ENCODE peak calls at places on chromosomes 13 and 19, in five cellular contexts. J, Z, P, U and W are unnamed samples.

GRCh38 chr19:34236035-34236793 is 18.1 kb upstream of the GARRE1 start:
- DNase-seq in U (no peak), Z (no peak), J (no peak), P (no peak), W (no peak)

GRCh38 chr19:18995804-18996241 is 37.5 kb downstream of the SUGP2 start:
- DNase-seq in U (peak; percentile 70), J (no peak), Z (peak; percentile 57), P (peak; percentile 23), W (peak; percentile 73)

GRCh38 chr13:50309200-50309848 is 294.1 kb downstream of the KCNRG start:
- DNase-seq in U (no peak), J (no peak), Z (no peak), P (no peak), W (no peak)

GRCh38 chr13:30340367-30341184 is 33.2 kb upstream of the KATNAL1 start:
- DNase-seq in J (no peak), Z (no peak), U (peak; percentile 29), P (peak; percentile 16), W (peak; percentile 67)

GRCh38 chr13:111006508-111007031 is 91.7 kb upstream of the ANKRD10 start:
- DNase-seq in J (no peak), Z (no peak), U (no peak), P (no peak), W (peak; percentile 57)

GRCh38 chr19:33436360-33437345 is 63.1 kb downstream of the CEBPG start:
- DNase-seq in P (no peak), Z (no peak), U (peak; percentile 60), J (no peak), W (no peak)

GRCh38 chr19:49224856-49225255 is 67.3 kb downstream of the TRPM4 start:
- DNase-seq in J (no peak), Z (peak; percentile 55), U (peak; percentile 66), P (peak; percentile 61), W (peak; percentile 73)

GRCh38 chr19:4896372-4896771 is 6.3 kb downstream of the ARRDC5 start:
- DNase-seq in J (no peak), Z (no peak), U (no peak), P (no peak), W (no peak)

GRCh38 chr19:43739836-43740235 is 14.9 kb downstream of the SMG9 start:
- DNase-seq in Z (no peak), U (no peak), J (no peak), P (no peak), W (no peak)

GRCh38 chr19:35269425-35270117 is 809 bp downstream of the USF2 start:
- DNase-seq in U (peak; percentile 89), P (peak; percentile 75), J (peak; percentile 51), Z (peak; percentile 82), W (peak; percentile 84)

GRCh38 chr19:18972301-18972831 is 31.3 kb upstream of the HOMER3 start:
- DNase-seq in Z (no peak), P (no peak), J (no peak), U (no peak), W (no peak)

GRCh38 chr13:109938255-109938936 is 152.0 kb upstream of the IRS2 start:
- DNase-seq in Z (no peak), J (no peak), P (no peak), U (no peak), W (no peak)

GRCh38 chr13:64680739-64681138 is 2549.4 kb downstream of the PCDH9 start:
- DNase-seq in J (no peak), U (no peak), Z (no peak), P (no peak), W (no peak)

GRCh38 chr19:56504581-56504980 is 3.1 kb upstream of the ZNF471 start:
- DNase-seq in Z (no peak), U (no peak), P (no peak), J (no peak), W (no peak)

GRCh38 chr19:13117772-13118423 is at the start of gene NACC1:
- DNase-seq in U (peak; percentile 99), Z (peak; percentile 74), J (no peak), P (peak; percentile 89), W (peak; percentile 97)

DNA sequence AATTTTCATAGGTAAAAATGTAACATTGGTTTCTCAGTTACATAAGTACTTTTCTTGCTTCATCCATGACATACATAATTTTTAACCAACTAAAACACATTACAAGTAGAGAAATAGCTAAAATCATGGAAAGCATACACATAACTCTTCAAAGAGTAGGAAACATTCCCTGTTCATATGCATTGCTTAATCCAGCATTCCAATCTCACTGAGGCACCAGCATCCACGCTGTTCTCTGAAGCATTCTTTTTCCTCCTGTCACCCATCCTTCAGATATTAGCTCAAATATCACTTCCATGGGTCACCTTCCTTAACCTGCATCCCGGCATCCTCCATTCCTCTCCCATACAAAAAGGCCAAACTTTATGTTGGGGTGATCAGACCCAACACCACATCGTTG is 79.1 kb downstream of the ZNF254 start:
- DNase-seq in J (no peak), U (no peak), Z (no peak), P (no peak), W (no peak)
- TF ChIP-seq ZBTB33 in J (no peak), U (no peak), Z (no peak), P (no peak), W (no peak)

GRCh38 chr19:2973229-2973628 is 4.1 kb upstream of the TLE6 start:
- DNase-seq in Z (no peak), J (no peak), P (no peak), U (no peak), W (no peak)

GRCh38 chr19:2976609-2977000 is 759 bp upstream of the TLE6 start:
- DNase-seq in P (no peak), U (peak; percentile 55), Z (no peak), J (no peak), W (no peak)

GRCh38 chr19:2977686-2978466 is 512 bp downstream of the TLE6 start:
- DNase-seq in P (no peak), U (no peak), Z (no peak), J (no peak), W (peak; percentile 87)

GRCh38 chr19:2977001-2977685 is at the start of gene TLE6:
- DNase-seq in U (peak; percentile 97), P (peak; percentile 91), J (peak; percentile 87), Z (peak; percentile 92), W (peak; percentile 99)

DNA sequence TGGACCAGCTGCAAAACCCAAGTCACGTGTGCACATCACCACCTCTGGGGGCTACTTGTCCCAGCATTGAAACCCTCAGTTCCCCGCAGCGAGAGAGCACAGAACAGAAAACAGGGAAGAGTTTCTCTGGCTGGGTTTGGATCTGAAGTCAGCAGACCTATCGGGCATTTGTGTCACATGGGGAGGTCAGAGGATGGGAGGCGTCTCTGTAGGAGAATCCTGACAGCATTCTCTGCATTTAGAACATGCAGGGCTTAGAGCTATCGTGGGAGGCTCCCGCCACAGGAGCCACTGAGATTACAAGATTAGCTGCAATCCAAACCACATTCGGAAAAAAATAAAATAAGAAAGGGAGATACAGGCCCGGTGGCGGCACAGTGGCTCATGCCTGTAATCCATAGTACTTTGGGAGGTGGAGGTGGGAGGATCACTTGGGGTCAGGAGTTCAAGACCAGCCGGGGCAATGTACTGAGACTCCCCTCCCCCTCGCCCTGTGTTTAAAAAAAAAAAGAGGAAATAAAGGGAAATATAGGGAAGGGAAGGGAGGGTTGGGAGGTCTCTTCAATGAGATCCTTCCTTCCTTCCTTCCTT is 2.9 kb upstream of the TLE6 start:
- DNase-seq in U (no peak), J (no peak), Z (no peak), P (no peak), W (peak; percentile 53)
- TF ChIP-seq JUND in U (no peak), J (no peak), Z (no peak), P (no peak), W (peak; percentile 51)

GRCh38 chr13:68232351-68233130 is 1002.4 kb upstream of the PCDH9 start:
- DNase-seq in U (no peak), P (no peak), Z (no peak), J (no peak), W (no peak)

DNA sequence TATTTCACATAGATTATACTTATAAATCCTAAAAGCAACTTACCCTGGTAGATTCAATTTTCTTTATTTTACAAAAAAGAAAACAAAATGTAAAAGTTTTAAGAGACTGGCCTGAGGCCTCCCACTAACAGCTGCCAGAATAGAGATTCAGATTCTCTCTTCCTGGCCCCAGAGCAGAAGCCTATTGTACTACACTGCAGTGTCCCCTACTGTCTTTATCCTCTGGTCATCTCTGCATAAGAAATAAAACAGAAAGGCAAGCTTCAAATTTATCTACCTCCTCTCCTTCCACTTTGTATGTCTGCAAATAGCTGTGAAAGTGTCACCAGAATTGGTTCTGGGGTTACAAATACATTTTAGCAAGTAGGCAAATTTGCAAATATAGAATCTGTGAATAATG is 1004.1 kb upstream of the PCDH9 start:
- DNase-seq in J (no peak), Z (no peak), P (no peak), U (peak; percentile 15), W (no peak)
- TF ChIP-seq ZBTB33 in J (no peak), Z (no peak), P (no peak), U (no peak), W (no peak)

DNA sequence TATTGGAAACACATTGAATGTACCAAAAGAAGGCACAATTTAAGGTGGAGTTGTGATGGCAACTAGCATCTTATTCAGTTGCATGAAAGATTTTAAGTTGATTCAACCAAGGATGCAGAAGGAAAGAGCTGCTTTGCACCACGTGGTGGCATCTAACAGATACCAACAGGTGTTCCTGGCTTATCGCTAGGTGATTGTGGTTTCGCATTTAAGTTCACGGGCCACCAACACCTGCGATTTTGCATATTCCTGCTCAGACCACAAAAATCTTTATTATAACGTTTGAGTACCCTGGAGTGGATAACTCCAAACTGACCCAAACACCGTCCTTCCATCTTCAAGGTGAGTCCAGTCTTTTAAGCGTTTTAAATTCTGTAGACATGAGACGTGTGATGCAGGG is 45.3 kb downstream of the RGCC start:
- DNase-seq in U (no peak), J (peak; percentile 59), Z (no peak), P (no peak), W (no peak)
- TF ChIP-seq JUND in U (no peak), J (no peak), Z (no peak), P (no peak), W (no peak)

GRCh38 chr13:22194106-22194810 is 523.4 kb downstream of the FGF9 start:
- DNase-seq in Z (no peak), J (no peak), U (no peak), P (no peak), W (no peak)
- TF ChIP-seq ZBTB33 in Z (no peak), J (no peak), U (no peak), P (no peak), W (no peak)

GRCh38 chr19:1431759-1432506 is 6.3 kb upstream of the RPS15 start:
- DNase-seq in Z (no peak), J (no peak), U (no peak), P (no peak), W (no peak)

GRCh38 chr19:1434040-1434366 is 4.2 kb upstream of the RPS15 start:
- DNase-seq in P (no peak), J (no peak), Z (no peak), U (no peak), W (no peak)

GRCh38 chr19:1434577-1435060 is 3.6 kb upstream of the RPS15 start:
- DNase-seq in P (no peak), Z (no peak), U (no peak), J (no peak), W (no peak)

GRCh38 chr19:1432507-1432887 is 5.7 kb upstream of the RPS15 start:
- DNase-seq in U (no peak), J (no peak), P (no peak), Z (no peak), W (no peak)

GRCh38 chr19:1433119-1434039 is 4.8 kb upstream of the RPS15 start:
- DNase-seq in U (no peak), Z (no peak), J (no peak), P (no peak), W (no peak)
- TF ChIP-seq JUND in U (no peak), Z (no peak), J (no peak), P (no peak), W (no peak)